ENCODE peak calls at places on chromosomes 13 and 19, in four cellular contexts. O is tibial artery, L is astrocyte, Y is fibroblast of lung. V is an unnamed sample.

GRCh38 chr13:27079421-27079958 is 92.1 kb downstream of the USP12 start:
- DNase-seq in O (no peak), L (peak; percentile 92), Y (peak; percentile 94), V (no peak)

GRCh38 chr13:61485128-61485765 is 69.6 kb upstream of the PCDH20 start:
- DNase-seq in O (no peak), L (no peak), Y (no peak), V (no peak)

GRCh38 chr13:30153871-30154426 is 153.4 kb downstream of the KATNAL1 start:
- DNase-seq in O (no peak), L (no peak), Y (peak; percentile 32), V (no peak)

GRCh38 chr13:26024558-26024957 is 27.3 kb downstream of the SHISA2 start:
- DNase-seq in O (no peak), L (peak; percentile 59), Y (peak; percentile 63), V (no peak)

GRCh38 chr19:4278460-4278901 is 585 bp upstream of the SHD start:
- DNase-seq in O (no peak), L (no peak), Y (no peak), V (no peak)

GRCh38 chr13:33403807-33404362 is 118.3 kb upstream of the STARD13 start:
- DNase-seq in O (no peak), L (no peak), Y (no peak), V (no peak)

GRCh38 chr19:848457-848921 is 3.6 kb upstream of the ELANE start:
- DNase-seq in O (peak; percentile 56), L (no peak), Y (no peak), V (no peak)

GRCh38 chr13:98571955-98572662 is 4.8 kb downstream of the STK24 start:
- DNase-seq in O (no peak), L (peak; percentile 32), Y (peak; percentile 44), V (no peak)

GRCh38 chr13:39385621-39386231 is 217.3 kb downstream of the LHFPL6 start:
- DNase-seq in O (no peak), L (peak; percentile 93), Y (peak; percentile 92), V (no peak)

GRCh38 chr13:42745655-42746054 is 35.7 kb upstream of the FAM216B start:
- DNase-seq in O (no peak), L (no peak), Y (peak; percentile 18), V (no peak)

GRCh38 chr19:43620061-43621001 is 902 bp upstream of the ZNF428 start:
- DNase-seq in O (no peak), L (no peak), Y (no peak), V (peak; percentile 90)

GRCh38 chr13:87094646-87095045 is 576.5 kb upstream of the SLITRK5 start:
- DNase-seq in O (no peak), L (no peak), Y (no peak), V (no peak)

GRCh38 chr19:43751466-43752220 is 3.1 kb downstream of the SMG9 start:
- DNase-seq in O (no peak), L (peak; percentile 75), Y (peak; percentile 81), V (no peak)

GRCh38 chr19:54478677-54479266 is 5.7 kb upstream of the CDC42EP5 start:
- DNase-seq in O (no peak), L (peak; percentile 17), Y (peak; percentile 36), V (no peak)

GRCh38 chr13:110360598-110360997 is 53.5 kb downstream of the COL4A2 start:
- DNase-seq in O (no peak), L (no peak), Y (no peak), V (no peak)
- H3K27ac ChIP-seq in O (peak overlapping the region; percentile 73), L (peak overlapping the region; percentile 87), Y (peak overlapping the region; percentile 58), V (peak overlapping the region; percentile 15)

GRCh38 chr19:47507031-47507430 is 7.8 kb downstream of the NAPA start:
- DNase-seq in O (no peak), L (no peak), Y (no peak), V (peak; percentile 24)
- H3K27ac ChIP-seq in O (no peak overlapping the region), L (no peak overlapping the region), Y (no peak overlapping the region), V (no peak overlapping the region)

GRCh38 chr19:47240996-47241918 is 10.3 kb upstream of the BBC3 start:
- DNase-seq in O (peak; percentile 56), L (peak; percentile 57), Y (peak; percentile 77), V (peak; percentile 79)
- H3K27ac ChIP-seq in O (no peak overlapping the region), L (no peak overlapping the region), Y (no peak overlapping the region), V (no peak overlapping the region)

GRCh38 chr19:13033244-13033643 is 38.0 kb downstream of the NFIX start:
- DNase-seq in O (no peak), L (no peak), Y (no peak), V (no peak)

GRCh38 chr19:13034636-13035035 is 39.4 kb downstream of the NFIX start:
- DNase-seq in O (no peak), L (no peak), Y (no peak), V (no peak)

GRCh38 chr19:13035820-13036365 is 40.6 kb downstream of the NFIX start:
- DNase-seq in O (no peak), L (no peak), Y (no peak), V (no peak)

GRCh38 chr19:13032837-13033236 is 37.6 kb downstream of the NFIX start:
- DNase-seq in O (no peak), L (no peak), Y (no peak), V (peak; percentile 24)

GRCh38 chr19:13033819-13034611 is 38.7 kb downstream of the NFIX start:
- DNase-seq in O (peak; percentile 75), L (peak; percentile 55), Y (peak; percentile 69), V (peak; percentile 72)
- H3K27ac ChIP-seq in O (peak overlapping the region; percentile 99), L (no peak overlapping the region), Y (peak overlapping the region; percentile 32), V (peak overlapping the region; percentile 3)

GRCh38 chr13:108915634-108916497 is 286.5 kb downstream of the MYO16 start:
- DNase-seq in O (peak; percentile 90), L (peak; percentile 96), Y (peak; percentile 96), V (peak; percentile 86)
- H3K27ac ChIP-seq in O (peak overlapping the region; percentile 84), L (peak overlapping the region; percentile 61), Y (no peak overlapping the region), V (peak overlapping the region; percentile 64)

GRCh38 chr19:58466089-58466759 is 656 bp upstream of the ZNF324 start:
- DNase-seq in O (no peak), L (no peak), Y (no peak), V (no peak)
- H3K27ac ChIP-seq in O (no peak overlapping the region), L (no peak overlapping the region), Y (no peak overlapping the region), V (peak overlapping the region; percentile 82)

GRCh38 chr19:11179716-11180297 is 17.5 kb downstream of the KANK2 start:
- DNase-seq in O (no peak), L (no peak), Y (no peak), V (no peak)
- H3K27ac ChIP-seq in O (peak overlapping the region; percentile 98), L (no peak overlapping the region), Y (peak overlapping the region; percentile 47), V (peak overlapping the region; percentile 48)

DNA sequence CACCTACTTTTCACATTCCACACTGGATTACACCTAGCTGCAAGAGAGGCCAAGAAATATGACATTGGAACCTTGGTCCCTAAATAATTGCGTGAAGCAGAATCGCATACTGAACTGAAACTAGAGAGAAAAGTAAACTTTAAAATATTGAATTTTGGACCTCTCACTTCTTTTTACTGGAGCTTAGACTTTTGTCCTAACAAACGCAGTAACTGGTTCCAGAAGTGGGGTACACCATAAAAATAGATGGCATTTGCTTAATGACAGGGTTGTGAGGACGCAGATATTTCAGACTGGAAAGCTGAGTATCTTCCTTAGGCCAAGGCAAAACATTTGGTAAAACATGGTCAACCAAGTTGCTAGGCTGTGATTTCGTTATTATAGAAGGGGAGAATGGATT is 19.2 kb upstream of the TPM4 start:
- DNase-seq in O (no peak), L (no peak), Y (no peak), V (no peak)
- H3K27ac ChIP-seq in O (no peak overlapping the region), L (no peak overlapping the region), Y (no peak overlapping the region), V (no peak overlapping the region)

GRCh38 chr19:50626796-50627195 is 12.9 kb downstream of the SYT3 start:
- DNase-seq in O (no peak), L (no peak), Y (no peak), V (no peak)
- H3K27ac ChIP-seq in O (no peak overlapping the region), L (no peak overlapping the region), Y (no peak overlapping the region), V (no peak overlapping the region)

DNA sequence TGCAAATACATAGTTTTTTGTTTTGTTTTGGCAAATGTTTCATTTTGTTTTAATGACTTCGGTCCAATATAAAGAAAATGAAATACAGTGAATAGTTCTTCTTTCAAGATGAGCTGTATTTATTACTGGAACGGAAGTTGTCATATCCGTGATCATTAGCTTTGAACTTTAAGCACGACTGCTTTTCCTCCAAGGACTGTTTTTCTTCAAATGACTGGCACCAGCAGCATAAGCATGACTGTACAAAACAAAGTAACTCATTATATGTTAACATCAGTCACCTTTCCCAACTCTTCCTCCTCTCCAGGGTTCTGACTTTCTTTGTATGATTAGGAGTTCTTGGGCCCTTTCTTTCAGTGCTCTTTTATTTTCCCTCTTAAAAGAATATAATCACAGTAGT is 20.5 kb downstream of the EDNRB start:
- DNase-seq in O (no peak), L (no peak), Y (no peak), V (no peak)
- H3K27ac ChIP-seq in O (no peak overlapping the region), L (no peak overlapping the region), Y (peak overlapping the region; percentile 13), V (peak overlapping the region; percentile 14)